ENCODE peak calls at places on chromosomes 4 and X, in ten cellular contexts. H is coronary artery; O is heart right ventricle; W is HuH-7; U is activated CD4-positive, alpha-beta T cell treated with anti-CD3 and anti-CD28 coated beads, Interleukin-2, amount 50 U/mL, for 1 hour; V is memory B cell; M is T-helper 1 cell; Q is stimulated activated CD4-positive, alpha-beta T cell treated with anti-CD3 and anti-CD28 coated beads, Interleukin-1b, Interleukin-23, amount 100 ng/mL, for 48 hours; K is naive thymus-derived CD4-positive, alpha-beta T cell; I is NCI-H2081 treated with DMSO at 0.1 percent for 48 hours. C is an unnamed sample.

GRCh38 chrX:19579485-19579884 is 64.2 kb upstream of the MAP3K15 start:
- DNase-seq in H (no peak), K (no peak), Q (no peak), O (no peak), M (no peak), I (no peak), U (no peak), V (no peak), W (no peak), C (no peak)

GRCh38 chr4:107600456-107600855 is 119.6 kb downstream of the PAPSS1 start:
- DNase-seq in O (no peak), M (no peak), K (no peak), W (no peak), V (no peak), Q (no peak), I (no peak), U (no peak), H (no peak), C (no peak)

GRCh38 chr4:24770111-24770584 is 25.2 kb upstream of the SOD3 start:
- DNase-seq in K (no peak), I (no peak), W (no peak), O (no peak), U (no peak), M (no peak), H (no peak), Q (no peak), V (no peak), C (peak)

GRCh38 chr4:145230726-145231125 is 50.3 kb upstream of the OTUD4 start:
- DNase-seq in W (no peak), O (no peak), V (no peak), U (no peak), M (no peak), K (no peak), Q (no peak), H (no peak), I (no peak), C (no peak)

GRCh38 chrX:153462291-153462690 is 8.1 kb downstream of the HAUS7 start:
- DNase-seq in O (no peak), I (no peak), H (no peak), M (no peak), Q (no peak), U (no peak), V (no peak), W (no peak), K (no peak), C (no peak)

GRCh38 chr4:97910005-97910404 is 233.3 kb downstream of the STPG2 start:
- DNase-seq in H (no peak), U (no peak), I (no peak), M (no peak), Q (no peak), V (no peak), O (no peak), K (no peak), W (no peak), C (no peak)

GRCh38 chrX:49627030-49627777 is 28.4 kb downstream of the GAGE1 start:
- DNase-seq in H (no peak), U (peak), M (no peak), W (peak), O (peak), I (no peak), V (no peak), Q (peak), K (peak), C (no peak)

GRCh38 chr4:55879224-55879623 is 25.8 kb downstream of the EXOC1 start:
- DNase-seq in M (no peak), I (no peak), U (no peak), W (no peak), H (no peak), V (no peak), Q (no peak), K (no peak), O (no peak), C (no peak)

GRCh38 chrX:46341767-46342322 is 203.4 kb downstream of the ZNF674 start:
- DNase-seq in V (no peak), H (no peak), U (no peak), M (no peak), Q (no peak), O (no peak), K (no peak), W (no peak), I (no peak), C (no peak)

GRCh38 chrX:155127465-155127864 is 56.2 kb downstream of the BRCC3 start:
- DNase-seq in H (no peak), I (no peak), Q (no peak), V (no peak), U (no peak), O (no peak), W (no peak), K (no peak), M (no peak), C (no peak)

GRCh38 chrX:40845331-40845911 is 110.1 kb upstream of the MED14 start:
- DNase-seq in O (peak), H (no peak), W (no peak), V (no peak), M (no peak), Q (no peak), K (no peak), I (no peak), U (no peak), C (no peak)

GRCh38 chrX:8075606-8076005 is 95.5 kb downstream of the VCX2 start:
- DNase-seq in W (no peak), I (no peak), Q (no peak), H (no peak), M (no peak), V (no peak), K (no peak), O (no peak), U (no peak), C (no peak)

GRCh38 chr4:167379433-167379832 is 145.1 kb upstream of the SPOCK3 start:
- DNase-seq in U (no peak), O (no peak), V (no peak), W (no peak), H (no peak), Q (no peak), K (no peak), I (no peak), M (no peak), C (no peak)

GRCh38 chr4:80070880-80071620 is 2.0 kb downstream of the ANTXR2 start:
- DNase-seq in Q (no peak), V (no peak), I (no peak), H (no peak), K (no peak), W (peak), O (no peak), M (no peak), U (no peak), C (peak)

GRCh38 chr4:25524616-25525146 is 131.0 kb upstream of the SLC34A2 start:
- DNase-seq in K (no peak), H (no peak), Q (no peak), I (no peak), U (no peak), V (no peak), W (no peak), M (no peak), O (no peak), C (no peak)

GRCh38 chrX:41209853-41210252 is 124.1 kb upstream of the DDX3X start:
- DNase-seq in W (no peak), I (no peak), V (no peak), M (no peak), Q (no peak), H (no peak), U (no peak), O (no peak), K (no peak), C (no peak)

GRCh38 chr4:2258091-2259035 is 3.5 kb downstream of the MXD4 start:
- DNase-seq in I (no peak), V (no peak), W (no peak), U (no peak), K (no peak), O (peak), H (no peak), M (no peak), Q (peak), C (no peak)

GRCh38 chrX:136759968-136760367 is 20.8 kb downstream of the ARHGEF6 start:
- DNase-seq in Q (no peak), O (no peak), K (no peak), I (no peak), H (no peak), V (no peak), U (no peak), M (no peak), W (no peak), C (peak)

GRCh38 chr4:1363540-1363939 is 16.5 kb downstream of the UVSSA start:
- DNase-seq in I (no peak), K (no peak), V (no peak), U (no peak), M (no peak), Q (no peak), O (no peak), W (no peak), H (no peak), C (no peak)

GRCh38 chr4:76579596-76580375 is 144.8 kb downstream of the SHROOM3 start:
- DNase-seq in U (no peak), H (no peak), O (no peak), M (no peak), W (no peak), K (no peak), I (peak), V (no peak), Q (no peak), C (no peak)

GRCh38 chrX:13131511-13132137 is 87.2 kb upstream of the FAM9C start:
- DNase-seq in M (no peak), K (no peak), W (no peak), H (no peak), U (no peak), I (no peak), V (no peak), Q (no peak), O (no peak), C (peak)

GRCh38 chr4:129546531-129546930 is 450.6 kb downstream of the C4orf33 start:
- DNase-seq in U (no peak), W (no peak), M (no peak), I (no peak), H (no peak), K (no peak), V (no peak), Q (no peak), O (no peak), C (no peak)

GRCh38 chrX:108737754-108738153 is 1.4 kb upstream of the IRS4 start:
- DNase-seq in K (no peak), U (no peak), M (no peak), V (no peak), I (no peak), Q (no peak), O (no peak), H (no peak), W (no peak), C (no peak)

GRCh38 chr4:1493540-1494287 is 87.5 kb upstream of the NKX1-1 start:
- DNase-seq in I (no peak), O (no peak), H (no peak), U (no peak), W (no peak), K (no peak), Q (no peak), V (no peak), M (no peak), C (no peak)

GRCh38 chr4:66741081-66741480 is 804.2 kb downstream of the CENPC start:
- DNase-seq in U (no peak), Q (no peak), V (no peak), O (no peak), K (no peak), M (no peak), I (no peak), H (no peak), W (no peak), C (no peak)

GRCh38 chrX:10190367-10190766 is 33.6 kb downstream of the CLCN4 start:
- DNase-seq in M (no peak), Q (no peak), U (no peak), I (peak), K (no peak), O (peak), H (no peak), W (peak), V (no peak), C (peak)